ENCODE peak calls at places on chromosomes 5 and 9, in four cellular contexts. L is GM12891, H is SK-N-SH, Q is transverse colon. R is an unnamed sample.

GRCh38 chr5:149799119-149799623 is 69.1 kb downstream of the PPARGC1B start:
- DNase-seq in L (no peak), H (peak), Q (peak), R (no peak)

GRCh38 chr5:1317921-1318565 is 23.2 kb upstream of the TERT start:
- DNase-seq in L (no peak), H (no peak), Q (no peak), R (peak)

GRCh38 chr9:70856411-70856810 is 265.0 kb downstream of the TRPM3 start:
- DNase-seq in L (no peak), H (no peak), Q (no peak), R (no peak)

GRCh38 chr9:70156729-70157128 is 102.0 kb upstream of the SMC5 start:
- DNase-seq in L (no peak), H (no peak), Q (no peak), R (no peak)

GRCh38 chr9:85743290-85744128 is 1.8 kb upstream of the AGTPBP1 start:
- DNase-seq in L (no peak), H (no peak), Q (peak), R (no peak)

GRCh38 chr5:92581249-92581648 is 999.8 kb downstream of the NR2F1-AS1 start:
- DNase-seq in L (no peak), H (no peak), Q (no peak), R (no peak)

GRCh38 chr9:34380034-34380510 is 3.4 kb upstream of the MYORG start:
- DNase-seq in L (no peak), H (no peak), Q (no peak), R (no peak)

GRCh38 chr5:683619-684481 is 9.3 kb downstream of the TPPP start:
- DNase-seq in L (no peak), H (no peak), Q (no peak), R (peak)

GRCh38 chr5:36599986-36600779 is 6.2 kb upstream of the SLC1A3 start:
- DNase-seq in L (no peak), H (no peak), Q (no peak), R (no peak)

GRCh38 chr5:10987881-10988504 is 227.0 kb upstream of the DAP start:
- DNase-seq in L (peak), H (no peak), Q (peak), R (peak)

GRCh38 chr5:72441861-72442540 is 65.2 kb downstream of the ZNF366 start:
- DNase-seq in L (no peak), H (no peak), Q (no peak), R (no peak)

GRCh38 chr5:179803651-179804598 is 2.7 kb downstream of the MGAT4B start:
- DNase-seq in L (no peak), H (no peak), Q (no peak), R (no peak)

GRCh38 chr9:111582888-111583287 is 16.6 kb downstream of the PTGR1 start:
- DNase-seq in L (no peak), H (no peak), Q (no peak), R (no peak)

GRCh38 chr9:1839984-1840383 is 175.2 kb upstream of the SMARCA2 start:
- DNase-seq in L (no peak), H (no peak), Q (no peak), R (no peak)

GRCh38 chr5:3353561-3353960 is 242.1 kb upstream of the IRX1 start:
- DNase-seq in L (no peak), H (no peak), Q (no peak), R (no peak)

GRCh38 chr9:6564370-6564769 is 81.2 kb downstream of the GLDC start:
- DNase-seq in L (no peak), H (no peak), Q (no peak), R (no peak)

GRCh38 chr9:18829858-18830257 is 203.2 kb downstream of the SAXO1 start:
- DNase-seq in L (no peak), H (no peak), Q (no peak), R (no peak)

GRCh38 chr5:90421136-90421535 is 11.6 kb upstream of the CETN3 start:
- DNase-seq in L (no peak), H (no peak), Q (peak), R (no peak)

GRCh38 chr5:96844476-96844990 is 31.8 kb upstream of the ERAP2 start:
- DNase-seq in L (no peak), H (peak), Q (no peak), R (no peak)

GRCh38 chr9:119961774-119962408 is 592.7 kb upstream of the BRINP1 start:
- DNase-seq in L (peak), H (peak), Q (peak), R (no peak)

GRCh38 chr5:135857630-135858311 is 23.3 kb downstream of the SLC25A48 start:
- DNase-seq in L (no peak), H (no peak), Q (no peak), R (no peak)

GRCh38 chr9:131467214-131467935 is 35.3 kb upstream of the POMT1 start:
- DNase-seq in L (no peak), H (no peak), Q (no peak), R (no peak)

GRCh38 chr5:172886974-172887491 is 53.0 kb downstream of the ERGIC1 start:
- DNase-seq in L (no peak), H (no peak), Q (peak), R (no peak)

GRCh38 chr5:67032921-67033664 is 163.5 kb downstream of the CD180 start:
- DNase-seq in L (no peak), H (no peak), Q (no peak), R (no peak)

GRCh38 chr5:23235246-23235645 is 272.2 kb upstream of the PRDM9 start:
- DNase-seq in L (no peak), H (no peak), Q (no peak), R (no peak)

GRCh38 chr9:134325096-134325812 is 1.0 kb upstream of the RXRA start:
- DNase-seq in L (no peak), H (no peak), Q (peak), R (no peak)

GRCh38 chr9:138047469-138048040 is 170.0 kb downstream of the CACNA1B start:
- DNase-seq in L (no peak), H (peak), Q (no peak), R (no peak)

GRCh38 chr5:54722846-54723433 is 205.4 kb downstream of the SNX18 start:
- DNase-seq in L (no peak), H (no peak), Q (no peak), R (no peak)

GRCh38 chr9:26789959-26790358 is 102.6 kb downstream of the CAAP1 start:
- DNase-seq in L (no peak), H (no peak), Q (no peak), R (no peak)

GRCh38 chr5:8895599-8895998 is 650.3 kb downstream of the SEMA5A start:
- DNase-seq in L (no peak), H (no peak), Q (no peak), R (no peak)

GRCh38 chr9:97980918-97981827 is 2.0 kb upstream of the ANP32B start:
- DNase-seq in L (no peak), H (peak), Q (peak), R (no peak)

GRCh38 chr9:69035438-69036316 is at the start of gene FXN:
- DNase-seq in L (peak), H (peak), Q (peak), R (peak)

GRCh38 chr5:39432687-39433086 is 7.9 kb upstream of the DAB2 start:
- DNase-seq in L (no peak), H (no peak), Q (no peak), R (no peak)

DNA sequence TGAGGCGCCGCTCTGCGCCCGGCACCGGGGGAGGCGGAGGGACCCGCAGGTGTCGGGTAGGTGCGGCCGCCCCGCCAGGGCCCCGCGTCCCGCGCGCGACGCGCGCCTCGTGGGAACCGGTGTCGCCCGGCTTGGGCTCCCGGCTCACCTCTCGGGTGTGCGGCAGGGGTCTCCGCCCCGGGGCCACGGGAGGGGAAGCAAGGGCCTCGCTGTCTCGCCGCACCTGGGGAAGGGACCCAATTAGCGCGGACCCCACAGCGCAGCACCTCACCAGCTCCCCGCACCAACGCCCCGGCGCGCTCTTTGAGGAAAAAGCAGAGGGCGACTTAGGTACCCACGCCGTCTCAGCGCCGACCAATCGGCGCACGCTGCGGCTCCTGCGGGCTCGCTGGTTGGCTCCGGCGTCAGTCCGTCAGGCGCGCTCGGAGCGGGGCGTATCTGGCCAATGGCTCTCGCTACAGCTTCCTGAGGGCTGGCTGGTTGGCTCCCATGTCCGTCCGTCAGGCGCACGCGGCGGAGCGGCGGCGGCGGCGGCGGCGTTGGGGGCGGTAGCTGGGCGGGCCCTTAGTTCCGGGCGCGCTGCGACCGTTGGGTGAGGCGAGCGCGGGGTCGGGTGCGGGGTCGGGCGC is at the start of gene TRAF2:
- DNase-seq in L (peak), H (peak), Q (peak), R (peak)
- TF ChIP-seq POLR2AphosphoS5 in L (peak), H (peak), Q (peak), R (peak)

GRCh38 chr9:129584136-129584535 is 36.8 kb downstream of the C9orf50 start:
- DNase-seq in L (no peak), H (peak), Q (peak), R (no peak)
- TF ChIP-seq POLR2AphosphoS5 in L (no peak), H (no peak), Q (no peak), R (no peak)

DNA sequence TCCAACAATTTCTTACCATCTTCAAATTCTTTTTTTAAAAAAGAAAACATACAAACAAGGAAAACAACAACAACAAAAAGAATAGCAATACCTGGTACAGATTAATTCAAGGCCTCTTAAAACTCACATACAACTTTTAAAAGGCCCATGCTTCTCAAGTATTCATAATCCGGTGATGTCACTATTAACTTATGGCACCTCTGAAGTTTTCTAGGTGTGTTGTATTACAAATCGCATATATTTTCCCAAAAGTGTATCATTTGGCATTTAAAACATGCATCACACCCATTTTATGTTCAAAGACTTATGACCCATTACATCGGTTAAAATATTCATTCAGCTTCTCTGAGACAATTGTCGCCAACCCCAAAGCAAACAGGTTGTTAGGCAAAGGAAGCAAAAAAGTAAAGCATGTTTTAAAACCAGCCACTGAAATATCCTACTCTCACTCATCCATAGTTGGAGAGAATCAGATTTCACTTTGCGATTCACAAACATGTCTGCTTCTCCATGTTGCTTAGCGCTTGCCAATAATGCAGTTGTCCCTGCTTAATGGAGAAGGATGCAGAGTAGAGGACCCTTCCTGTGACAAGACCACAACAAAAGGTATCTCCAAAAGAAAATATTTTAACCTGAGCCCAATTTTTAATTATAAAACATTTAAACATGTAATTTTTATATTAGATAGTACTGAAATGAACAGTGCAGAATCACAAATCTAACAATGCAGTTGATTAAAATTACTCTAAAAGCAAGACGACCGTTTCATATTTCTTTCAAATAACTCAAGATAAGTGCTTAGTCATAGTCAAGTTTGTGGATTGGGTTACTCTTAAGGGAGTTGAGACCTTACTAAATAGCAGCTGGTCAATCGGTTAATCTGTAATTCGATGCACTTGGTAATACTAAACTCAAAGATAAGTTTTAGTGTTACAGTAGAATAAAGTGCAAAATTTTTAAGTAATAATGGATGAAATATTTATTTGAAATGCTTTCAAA is 1.6 kb downstream of the SKP1 start:
- DNase-seq in L (no peak), H (peak), Q (no peak), R (no peak)
- TF ChIP-seq POLR2AphosphoS5 in L (no peak), H (no peak), Q (no peak), R (no peak)

GRCh38 chr9:129404621-129405020 is 216.3 kb downstream of the C9orf50 start:
- DNase-seq in L (no peak), H (peak), Q (no peak), R (no peak)

GRCh38 chr9:129406278-129407225 is 214.3 kb downstream of the C9orf50 start:
- DNase-seq in L (no peak), H (no peak), Q (peak), R (no peak)

GRCh38 chr9:129403743-129404620 is 216.9 kb downstream of the C9orf50 start:
- DNase-seq in L (no peak), H (peak), Q (no peak), R (no peak)

GRCh38 chr9:129405831-129406220 is 215.1 kb downstream of the C9orf50 start:
- DNase-seq in L (no peak), H (no peak), Q (no peak), R (no peak)

DNA sequence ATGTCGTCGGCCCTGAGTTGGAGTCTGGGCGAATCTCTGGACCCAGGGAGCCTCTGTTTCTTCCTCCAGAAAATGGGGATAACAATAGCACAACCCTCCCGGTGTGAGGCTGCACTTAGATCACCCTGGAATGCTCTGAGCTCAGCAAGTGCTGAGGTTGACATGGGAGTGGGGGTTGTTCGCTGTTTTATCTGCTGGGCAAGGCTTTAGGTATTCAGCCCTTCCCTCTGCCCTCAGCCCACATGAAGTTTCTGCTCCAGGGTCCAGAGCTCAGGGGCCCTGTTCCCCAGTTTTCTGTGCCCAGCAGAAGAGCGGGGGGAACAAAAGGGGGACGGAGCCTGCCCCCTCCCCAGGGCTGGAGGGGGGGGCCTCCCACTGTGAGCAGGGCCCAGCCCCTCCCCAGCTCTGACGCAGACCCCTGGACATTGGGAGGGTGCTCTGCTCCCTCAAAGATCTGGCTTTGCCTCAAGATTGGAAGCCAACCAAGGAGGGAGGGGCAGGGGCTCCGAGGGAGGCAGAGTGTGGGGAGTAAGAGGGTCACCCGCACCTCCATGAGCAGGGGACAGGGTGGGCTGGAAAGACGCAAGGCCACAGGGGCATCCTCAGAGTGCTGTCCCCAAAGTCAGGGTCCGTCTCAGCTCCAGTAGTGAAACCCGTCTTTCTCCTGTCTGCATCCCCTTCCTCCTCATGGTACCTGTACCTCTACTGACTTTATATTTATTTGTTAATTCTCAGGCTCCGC is 215.6 kb downstream of the C9orf50 start:
- DNase-seq in L (no peak), H (no peak), Q (no peak), R (no peak)
- TF ChIP-seq POLR2AphosphoS5 in L (no peak), H (no peak), Q (no peak), R (no peak)

GRCh38 chr9:112848316-112849151 is 42.1 kb downstream of the SLC46A2 start:
- DNase-seq in L (no peak), H (no peak), Q (no peak), R (no peak)
- TF ChIP-seq POLR2AphosphoS5 in L (no peak), H (no peak), Q (no peak), R (no peak)

GRCh38 chr5:157283434-157283833 is 17.5 kb downstream of the CYFIP2 start:
- DNase-seq in L (peak), H (no peak), Q (no peak), R (no peak)

GRCh38 chr5:157286761-157287211 is 20.9 kb downstream of the CYFIP2 start:
- DNase-seq in L (no peak), H (no peak), Q (no peak), R (no peak)

GRCh38 chr5:157284458-157285212 is 18.7 kb downstream of the CYFIP2 start:
- DNase-seq in L (no peak), H (no peak), Q (no peak), R (no peak)

GRCh38 chr5:157288405-157289163 is 22.7 kb downstream of the CYFIP2 start:
- DNase-seq in L (no peak), H (no peak), Q (no peak), R (no peak)

GRCh38 chr5:157285310-157286035 is 19.6 kb downstream of the CYFIP2 start:
- DNase-seq in L (no peak), H (no peak), Q (no peak), R (no peak)
- TF ChIP-seq POLR2AphosphoS5 in L (no peak), H (no peak), Q (no peak), R (no peak)

GRCh38 chr9:14719231-14719923 is 3.2 kb downstream of the CER1 start:
- DNase-seq in L (no peak), H (no peak), Q (no peak), R (no peak)

GRCh38 chr9:14723301-14723700 is 768 bp upstream of the CER1 start:
- DNase-seq in L (no peak), H (no peak), Q (no peak), R (no peak)

GRCh38 chr9:14722391-14723035 is at the start of gene CER1:
- DNase-seq in L (no peak), H (no peak), Q (no peak), R (no peak)
- TF ChIP-seq POLR2AphosphoS5 in L (no peak), H (no peak), Q (no peak), R (no peak)

DNA sequence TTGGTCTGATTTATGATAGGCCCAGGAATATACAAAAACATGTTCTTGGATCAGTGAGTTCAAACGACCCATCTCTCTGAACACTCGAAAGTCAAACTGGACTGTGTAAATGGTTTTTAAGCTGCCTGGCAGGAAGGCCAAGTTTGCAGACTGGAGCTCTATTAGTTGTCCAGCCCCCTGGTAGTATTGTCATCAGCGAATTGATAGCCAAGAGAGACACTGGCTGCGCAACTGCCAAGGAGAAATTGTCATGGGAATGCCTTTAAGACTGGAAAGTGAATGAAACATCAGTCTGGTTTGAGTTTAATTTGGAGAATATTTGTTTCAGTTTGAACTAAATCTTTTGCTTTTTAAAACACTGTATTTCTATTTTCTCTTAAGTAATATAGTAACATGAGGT is 322.3 kb downstream of the ARHGEF28 start:
- DNase-seq in L (no peak), H (no peak), Q (no peak), R (no peak)
- TF ChIP-seq POLR2AphosphoS5 in L (no peak), H (no peak), Q (no peak), R (no peak)

GRCh38 chr5:78638423-78638822 is 10.1 kb downstream of the LHFPL2 start:
- DNase-seq in L (no peak), H (peak), Q (peak), R (no peak)
- TF ChIP-seq POLR2AphosphoS5 in L (no peak), H (peak), Q (peak), R (no peak)

DNA sequence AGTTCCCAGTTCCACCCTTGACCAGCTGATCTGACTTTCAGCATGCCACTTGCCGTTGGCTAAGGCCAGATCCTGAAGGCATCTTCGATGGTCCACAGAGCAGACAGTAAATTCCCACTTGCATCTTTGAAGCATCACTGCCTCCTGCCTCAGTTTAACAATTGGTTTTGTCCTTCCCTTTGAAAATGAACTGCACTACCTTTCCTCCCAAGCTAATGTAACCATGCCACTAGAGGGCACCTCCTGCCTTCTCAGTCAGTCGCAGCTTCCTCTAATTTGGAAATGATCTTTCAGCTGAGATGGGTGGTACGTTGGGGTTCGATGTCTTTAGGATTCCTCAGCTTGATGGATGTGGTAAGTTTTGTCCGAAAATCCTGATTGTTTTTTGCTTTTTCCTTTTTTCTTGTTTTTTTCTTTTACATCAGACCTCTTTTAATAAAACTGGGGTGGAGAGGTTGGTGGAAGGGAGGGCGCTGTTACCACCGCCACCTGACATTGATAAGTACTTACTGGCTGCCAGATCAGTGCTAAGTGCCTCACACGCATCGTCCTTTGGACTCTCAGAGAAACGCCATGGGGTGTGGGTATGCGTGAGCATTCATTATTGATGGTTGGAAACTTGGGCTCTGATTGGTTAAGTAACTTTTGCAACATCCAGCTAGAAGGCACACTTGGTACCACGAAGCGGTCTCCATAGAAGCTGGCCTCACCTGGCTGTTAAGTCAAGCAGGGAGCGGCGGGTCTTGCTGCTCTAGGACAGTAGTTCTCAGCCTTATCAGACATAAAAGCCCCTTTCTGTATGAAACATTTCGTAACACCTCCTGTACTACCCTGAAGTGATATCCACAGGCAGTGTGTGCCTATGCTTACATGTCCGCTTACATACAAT is 16.9 kb downstream of the PTTG1 start:
- DNase-seq in L (no peak), H (peak), Q (peak), R (no peak)
- TF ChIP-seq POLR2AphosphoS5 in L (no peak), H (no peak), Q (no peak), R (peak)